ENCODE peak calls at places on chromosomes 13 and 19, in seven cellular contexts. Q is left lung, F is HFFc6, V is fibroblast of pulmonary artery, G is neural crest cell, T is AG04449, Z is pancreas. X is an unnamed sample.

GRCh38 chr13:73481877-73482445 is 423.2 kb downstream of the KLF5 start:
- DNase-seq in V (no peak), Z (no peak), G (no peak), F (no peak), T (no peak), Q (no peak), X (no peak)

GRCh38 chr13:30844548-30845296 is 61.3 kb upstream of the MEDAG start:
- DNase-seq in Z (no peak), T (no peak), G (no peak), F (no peak), V (no peak), Q (no peak), X (no peak)

GRCh38 chr13:30874561-30874960 is 31.5 kb upstream of the MEDAG start:
- DNase-seq in F (no peak), G (no peak), T (no peak), V (no peak), Q (no peak), Z (no peak), X (no peak)

GRCh38 chr19:9065457-9066014 is 21.3 kb upstream of the OR1M1 start:
- DNase-seq in Q (no peak), V (no peak), F (no peak), Z (no peak), G (no peak), T (no peak), X (no peak)

GRCh38 chr19:28424041-28424440 is 788.9 kb downstream of the UQCRFS1 start:
- DNase-seq in Q (no peak), T (no peak), F (no peak), Z (no peak), V (no peak), G (no peak), X (no peak)

GRCh38 chr13:105165449-105166125 is 1369.9 kb downstream of the EFNB2 start:
- DNase-seq in F (no peak), Z (no peak), Q (peak), G (no peak), V (no peak), T (no peak), X (no peak)

GRCh38 chr19:7500811-7501450 is 12.1 kb upstream of the PEX11G start:
- DNase-seq in F (no peak), T (no peak), Q (no peak), Z (peak), G (peak), V (no peak), X (no peak)

GRCh38 chr19:13100031-13100588 is 2.5 kb downstream of the LYL1 start:
- DNase-seq in V (no peak), G (no peak), T (no peak), F (peak), Q (no peak), Z (no peak), X (peak)

GRCh38 chr13:31946091-31946770 is 85.3 kb upstream of the FRY start:
- DNase-seq in Z (no peak), T (no peak), Q (no peak), G (no peak), F (peak), V (peak), X (no peak)

GRCh38 chr19:40599331-40600085 is 1.7 kb upstream of the LTBP4 start:
- DNase-seq in Q (no peak), V (no peak), T (no peak), G (no peak), F (no peak), Z (no peak), X (no peak)

GRCh38 chr13:84686458-84686857 is 804.2 kb upstream of the SLITRK1 start:
- DNase-seq in V (no peak), T (no peak), G (no peak), Q (no peak), Z (no peak), F (no peak), X (no peak)

GRCh38 chr19:41391618-41392017 is 5.5 kb downstream of the EXOSC5 start:
- DNase-seq in F (no peak), V (no peak), G (no peak), T (no peak), Z (no peak), Q (no peak), X (no peak)

GRCh38 chr19:51688665-51689571 is 4.2 kb upstream of the SPACA6 start:
- DNase-seq in T (peak), Z (peak), F (peak), G (peak), V (peak), Q (peak), X (no peak)

GRCh38 chr13:93758575-93758974 is 532.0 kb downstream of the GPC6 start:
- DNase-seq in Z (no peak), F (no peak), Q (no peak), G (no peak), T (no peak), V (peak), X (no peak)

GRCh38 chr13:83024955-83025594 is 857.2 kb downstream of the SLITRK1 start:
- DNase-seq in T (no peak), Q (no peak), Z (no peak), V (peak), G (no peak), F (peak), X (no peak)

GRCh38 chr19:36140289-36141038 is 598 bp downstream of the CAPNS1 start:
- DNase-seq in G (peak), F (no peak), V (peak), Z (peak), Q (peak), T (no peak), X (peak)

GRCh38 chr19:35868172-35868822 is at the start of gene APLP1:
- DNase-seq in Z (peak), T (no peak), Q (peak), G (peak), V (peak), F (peak), X (peak)

GRCh38 chr13:81745391-81745790 is 1404.5 kb upstream of the SPRY2 start:
- DNase-seq in Q (no peak), Z (no peak), G (no peak), V (no peak), T (no peak), F (no peak), X (no peak)

GRCh38 chr19:56108447-56109195 is 12.5 kb downstream of the ZNF787 start:
- DNase-seq in Z (peak), G (no peak), T (no peak), Q (no peak), V (peak), F (no peak), X (no peak)

GRCh38 chr13:93625536-93625935 is 398.9 kb downstream of the GPC6 start:
- DNase-seq in V (peak), F (no peak), Q (no peak), G (no peak), Z (no peak), T (no peak), X (no peak)

GRCh38 chr13:51425410-51426042 is 27.3 kb downstream of the INTS6 start:
- DNase-seq in G (no peak), Z (no peak), Q (no peak), F (peak), T (peak), V (peak), X (no peak)

GRCh38 chr19:35347171-35347929 is at the start of gene FFAR1:
- DNase-seq in Q (no peak), Z (no peak), G (no peak), T (no peak), F (no peak), V (no peak), X (peak)

GRCh38 chr19:6730153-6730804 is 7.1 kb downstream of the GPR108 start:
- DNase-seq in T (no peak), Q (peak), G (no peak), F (no peak), Z (peak), V (no peak), X (no peak)

GRCh38 chr13:89239361-89240127 is 1568.4 kb downstream of the SLITRK5 start:
- DNase-seq in Q (no peak), G (no peak), F (no peak), V (peak), T (no peak), Z (no peak), X (no peak)

GRCh38 chr13:101691326-101691725 is 238.9 kb downstream of the ITGBL1 start:
- DNase-seq in T (no peak), F (peak), V (no peak), Z (no peak), Q (no peak), G (no peak), X (no peak)

GRCh38 chr19:45779231-45780145 is 2.8 kb downstream of the DMPK start:
- DNase-seq in Q (peak), T (no peak), G (peak), V (peak), Z (peak), F (no peak), X (peak)

GRCh38 chr19:28341810-28342350 is 871.1 kb downstream of the UQCRFS1 start:
- DNase-seq in T (no peak), F (no peak), Z (no peak), G (no peak), Q (no peak), V (no peak), X (no peak)

GRCh38 chr13:71255633-71256032 is 611.4 kb downstream of the DACH1 start:
- DNase-seq in Z (no peak), Q (no peak), F (no peak), V (no peak), G (no peak), T (no peak), X (no peak)

GRCh38 chr13:71260246-71260645 is 606.8 kb downstream of the DACH1 start:
- DNase-seq in Z (no peak), F (no peak), G (no peak), T (no peak), Q (no peak), V (peak), X (no peak)

GRCh38 chr13:71252191-71252704 is 614.8 kb downstream of the DACH1 start:
- DNase-seq in G (no peak), Z (no peak), Q (no peak), V (peak), F (no peak), T (no peak), X (no peak)

GRCh38 chr13:71249031-71249430 is 618.0 kb downstream of the DACH1 start:
- DNase-seq in V (peak), Z (no peak), F (no peak), Q (no peak), G (no peak), T (no peak), X (no peak)

DNA sequence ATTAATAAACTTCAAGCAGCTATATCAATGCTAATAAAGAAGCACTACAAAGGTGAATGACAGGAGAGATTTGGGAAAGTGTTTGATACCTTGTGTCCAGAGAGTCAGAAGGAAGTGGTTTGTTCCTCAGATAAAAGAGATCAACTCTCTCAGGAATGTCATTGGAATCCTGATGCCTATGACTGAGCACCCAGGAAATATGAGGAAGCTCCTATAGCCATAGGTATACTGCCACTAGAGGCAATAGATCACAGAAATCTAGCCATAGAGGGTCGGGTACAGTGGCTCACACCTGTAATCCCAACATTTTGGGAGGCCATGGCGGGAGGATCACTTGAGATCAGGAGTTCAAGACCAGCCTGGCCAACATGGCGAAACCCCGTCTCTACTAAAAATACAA is 612.6 kb downstream of the DACH1 start:
- DNase-seq in Z (no peak), V (no peak), G (no peak), Q (no peak), T (no peak), F (no peak), X (no peak)
- TF ChIP-seq CTCF in Z (no peak), V (no peak), G (no peak), Q (no peak), T (no peak), F (no peak), X (no peak)

DNA sequence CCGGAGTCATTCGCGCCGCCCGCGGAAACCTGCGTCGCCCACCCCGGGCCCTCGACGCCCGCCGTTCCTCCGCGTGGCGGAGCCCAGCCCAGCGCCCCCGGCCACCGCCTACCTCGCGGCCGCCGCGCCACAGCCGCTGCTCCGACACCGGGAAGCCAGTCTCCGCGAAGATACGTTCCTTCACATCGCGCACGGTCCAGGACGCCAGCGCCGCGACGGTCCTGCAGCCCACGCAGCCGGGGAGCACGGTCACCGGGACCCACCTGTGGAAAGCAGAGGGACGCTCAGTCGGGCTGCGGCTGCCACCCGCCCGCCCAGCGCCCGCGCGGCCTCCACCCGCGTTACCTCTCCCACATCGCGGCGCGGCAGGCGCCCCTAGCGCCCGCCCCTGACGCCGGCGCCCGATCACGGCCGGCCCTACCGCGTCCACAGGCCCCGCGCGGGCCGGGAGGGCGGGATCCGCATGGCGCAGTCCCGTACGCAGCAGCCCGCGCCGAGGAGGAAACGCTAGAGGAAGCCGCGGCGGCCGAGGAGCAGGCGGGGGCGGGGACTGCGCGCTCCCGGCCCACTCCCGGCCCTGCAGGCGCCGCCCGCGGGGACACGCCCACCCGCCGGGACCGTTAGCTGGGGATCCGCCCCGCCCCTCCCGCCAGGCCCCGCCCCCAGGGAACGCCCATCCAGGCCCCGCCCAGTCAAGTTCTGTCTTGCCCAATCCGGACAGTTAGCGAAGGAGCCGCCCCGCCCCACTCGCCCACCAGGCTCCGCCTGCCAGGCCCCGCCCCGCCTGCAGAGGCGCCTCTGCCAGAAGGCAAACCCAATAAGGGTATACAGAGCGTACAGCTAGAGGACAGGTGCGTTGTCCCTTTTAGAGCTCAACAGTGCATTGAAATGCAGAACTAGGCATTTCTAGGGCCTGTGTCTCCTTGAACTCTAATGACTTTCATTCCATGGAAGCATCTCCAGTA is 58.2 kb downstream of the SACS start:
- DNase-seq in G (peak), Q (peak), F (peak), Z (peak), T (peak), V (peak), X (peak)
- TF ChIP-seq CTCF in G (peak), Q (no peak), F (peak), Z (no peak), T (peak), V (no peak), X (no peak)

GRCh38 chr19:17340302-17340870 is 3.0 kb downstream of the GTPBP3 start:
- DNase-seq in V (no peak), Z (no peak), F (no peak), Q (peak), G (no peak), T (no peak), X (no peak)
- TF ChIP-seq CTCF in V (no peak), Z (no peak), F (no peak), Q (no peak), G (no peak), T (no peak), X (no peak)

DNA sequence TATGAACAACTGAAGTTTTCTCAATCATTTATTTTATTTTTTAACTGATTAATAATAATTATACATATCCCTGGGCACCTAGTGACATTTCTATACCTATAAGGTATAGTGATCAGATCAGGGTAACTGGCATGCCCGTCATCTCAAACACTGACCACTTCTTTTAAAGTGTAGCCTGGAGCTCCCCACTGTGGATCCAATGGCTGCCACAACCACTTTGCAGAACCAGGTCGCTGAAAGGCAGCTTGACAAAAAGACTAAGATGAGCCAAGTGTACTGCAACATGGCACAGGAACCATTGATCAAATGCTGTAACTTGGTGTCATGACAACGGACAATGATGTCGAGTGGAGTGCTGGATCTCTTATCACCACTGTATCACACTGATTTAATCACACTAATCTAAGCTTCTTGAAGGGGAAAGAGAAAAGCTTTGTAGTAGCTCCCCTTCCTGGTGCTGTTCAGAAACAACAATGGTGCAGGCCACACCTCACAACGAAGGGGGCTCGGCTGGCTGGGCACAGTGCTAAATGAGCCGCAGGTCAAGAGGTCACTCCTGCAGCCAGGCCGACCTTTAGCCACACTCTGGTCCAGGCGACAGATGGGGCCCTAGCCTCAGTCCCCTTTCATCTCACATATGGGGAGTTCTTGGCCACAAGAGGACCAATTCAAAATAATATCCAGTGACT is 2.3 kb upstream of the TNFRSF19 start:
- DNase-seq in V (no peak), Z (no peak), F (no peak), G (peak), Q (no peak), T (no peak), X (no peak)
- TF ChIP-seq CTCF in V (no peak), Z (no peak), F (no peak), G (peak), Q (no peak), T (no peak), X (no peak)

DNA sequence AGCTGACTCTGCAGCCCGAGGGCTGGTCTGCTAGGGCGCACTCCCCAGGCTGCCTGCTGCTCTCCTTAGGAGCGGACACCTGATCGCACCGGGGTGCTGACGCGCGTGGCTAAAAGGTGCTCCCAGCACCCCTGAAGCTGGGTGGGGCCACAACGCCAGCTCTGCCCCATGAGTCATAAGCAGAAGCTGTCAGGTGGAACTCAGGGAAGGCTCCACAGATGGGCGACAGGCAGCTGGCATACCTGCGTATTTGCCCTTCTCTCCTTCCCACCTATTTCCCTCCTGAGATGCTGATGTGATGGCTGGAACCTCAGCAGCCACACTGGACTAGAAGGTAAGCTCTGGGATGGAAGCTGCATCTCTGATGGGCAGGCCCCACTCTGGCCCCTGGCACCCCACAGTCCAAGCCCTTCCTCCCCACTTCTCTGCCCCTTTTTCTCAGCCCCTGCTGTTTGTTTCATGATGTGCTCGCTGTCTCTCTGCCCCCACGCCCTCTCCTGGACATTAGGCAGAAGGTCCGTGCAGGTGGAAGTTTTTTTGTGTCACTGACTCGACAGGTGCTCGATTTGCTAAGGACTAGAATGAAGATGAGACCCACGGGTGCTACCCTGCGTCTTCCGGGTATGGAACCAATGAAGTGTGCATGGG is 30.3 kb upstream of the CACTIN start:
- DNase-seq in G (no peak), F (no peak), Z (no peak), T (no peak), V (no peak), Q (no peak), X (no peak)
- TF ChIP-seq CTCF in G (no peak), F (peak), Z (no peak), T (no peak), V (no peak), Q (no peak), X (no peak)

GRCh38 chr19:49390978-49391304 is 2.9 kb downstream of the KASH5 start:
- DNase-seq in G (no peak), F (no peak), Q (no peak), Z (peak), T (no peak), V (no peak), X (no peak)
- TF ChIP-seq CTCF in G (no peak), F (no peak), Q (no peak), Z (no peak), T (no peak), V (no peak), X (no peak)

DNA sequence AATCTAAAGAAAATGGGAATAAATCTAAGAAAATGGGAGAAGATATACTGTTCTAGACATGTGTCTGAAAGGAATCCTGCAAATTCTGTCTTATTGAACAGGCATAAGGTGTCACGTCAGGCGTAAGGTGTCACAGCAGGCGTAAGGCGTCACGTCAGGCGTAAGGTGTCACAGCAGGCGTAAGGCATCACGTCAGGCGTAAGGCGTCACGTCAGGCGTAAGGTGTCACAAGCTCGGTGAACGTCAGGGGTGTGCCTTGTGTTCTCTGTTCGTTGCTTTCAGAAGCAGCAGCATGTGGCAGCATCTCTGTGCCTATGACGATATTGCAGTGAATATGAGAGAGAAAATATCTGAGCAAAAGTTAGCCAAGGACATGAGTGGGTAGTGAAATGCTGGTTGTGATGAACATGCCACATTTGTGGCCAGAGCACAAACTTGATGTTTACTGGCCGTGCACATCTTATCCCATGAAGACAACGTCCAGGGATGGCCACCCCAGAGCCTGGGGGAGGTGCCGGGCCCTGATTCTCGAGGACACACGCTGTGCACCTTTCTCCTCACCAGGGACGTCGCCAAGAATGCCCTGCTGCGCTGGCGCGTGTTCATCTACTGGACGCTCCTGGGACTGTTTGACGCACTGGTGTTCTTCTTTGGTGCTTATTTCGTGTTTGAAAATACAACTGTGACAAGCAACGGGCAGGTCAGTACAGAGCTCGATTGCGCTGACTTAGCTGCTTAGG is 107.0 kb upstream of the MCF2L start:
- DNase-seq in V (no peak), Q (no peak), Z (no peak), T (no peak), G (no peak), F (no peak), X (no peak)
- TF ChIP-seq CTCF in V (no peak), Q (no peak), Z (no peak), T (no peak), G (no peak), F (no peak), X (no peak)

X was measured in natural killer cell.